ENCODE peak calls at places on chromosomes 6 and 20, in ten cellular contexts. One of them, this sample, is unnamed.

GRCh38 chr6:105359419-105360366 is 43.2 kb downstream of the PREP start:
- DNase-seq in thoracic aorta: no peak
- DNase-seq in CD8-positive, alpha-beta T cell: no peak
- DNase-seq in fibroblast of lung: peak; percentile 96
- DNase-seq in endothelial cell of umbilical vein: peak; percentile 61
- DNase-seq in right lobe of liver: no peak
- DNase-seq in HCT116: no peak
- DNase-seq in IMR-90: peak; percentile 96
- DNase-seq in upper lobe of right lung: no peak
- DNase-seq in lung: no peak
- DNase-seq in this sample: peak; percentile 85

GRCh38 chr6:22642254-22642653 is 72.9 kb downstream of the HDGFL1 start:
- DNase-seq in thoracic aorta: no peak
- DNase-seq in CD8-positive, alpha-beta T cell: no peak
- DNase-seq in fibroblast of lung: peak; percentile 59
- DNase-seq in endothelial cell of umbilical vein: peak; percentile 38
- DNase-seq in right lobe of liver: no peak
- DNase-seq in HCT116: no peak
- DNase-seq in IMR-90: peak; percentile 76
- DNase-seq in upper lobe of right lung: no peak
- DNase-seq in lung: no peak
- DNase-seq in this sample: peak; percentile 70

GRCh38 chr6:38871745-38872568 is 156.8 kb downstream of the DNAH8 start:
- DNase-seq in thoracic aorta: no peak
- DNase-seq in CD8-positive, alpha-beta T cell: peak; percentile 41
- DNase-seq in fibroblast of lung: peak; percentile 24
- DNase-seq in endothelial cell of umbilical vein: peak; percentile 67
- DNase-seq in right lobe of liver: peak; percentile 56
- DNase-seq in HCT116: peak; percentile 32
- DNase-seq in IMR-90: peak; percentile 36
- DNase-seq in upper lobe of right lung: no peak
- DNase-seq in lung: peak; percentile 56
- DNase-seq in this sample: peak; percentile 59

GRCh38 chr20:45427236-45428149 is 11.6 kb downstream of the PIGT start:
- DNase-seq in thoracic aorta: no peak
- DNase-seq in CD8-positive, alpha-beta T cell: no peak
- DNase-seq in fibroblast of lung: no peak
- DNase-seq in endothelial cell of umbilical vein: no peak
- DNase-seq in right lobe of liver: no peak
- DNase-seq in HCT116: no peak
- DNase-seq in IMR-90: no peak
- DNase-seq in upper lobe of right lung: no peak
- DNase-seq in lung: no peak
- DNase-seq in this sample: no peak

GRCh38 chr20:3995067-3995748 is 20.1 kb downstream of the RNF24 start:
- DNase-seq in thoracic aorta: no peak
- DNase-seq in CD8-positive, alpha-beta T cell: no peak
- DNase-seq in fibroblast of lung: peak; percentile 79
- DNase-seq in endothelial cell of umbilical vein: no peak
- DNase-seq in right lobe of liver: no peak
- DNase-seq in HCT116: no peak
- DNase-seq in IMR-90: peak; percentile 44
- DNase-seq in upper lobe of right lung: no peak
- DNase-seq in lung: no peak
- DNase-seq in this sample: peak; percentile 12

GRCh38 chr6:41098366-41098765 is 25.6 kb downstream of the NFYA start:
- DNase-seq in thoracic aorta: no peak
- DNase-seq in CD8-positive, alpha-beta T cell: no peak
- DNase-seq in fibroblast of lung: peak; percentile 27
- DNase-seq in endothelial cell of umbilical vein: peak; percentile 56
- DNase-seq in right lobe of liver: no peak
- DNase-seq in HCT116: no peak
- DNase-seq in IMR-90: no peak
- DNase-seq in upper lobe of right lung: no peak
- DNase-seq in lung: no peak
- DNase-seq in this sample: peak; percentile 3

GRCh38 chr20:4108495-4109306 is 93.3 kb upstream of the RNF24 start:
- DNase-seq in thoracic aorta: no peak
- DNase-seq in CD8-positive, alpha-beta T cell: peak; percentile 52
- DNase-seq in fibroblast of lung: peak; percentile 75
- DNase-seq in endothelial cell of umbilical vein: peak; percentile 79
- DNase-seq in right lobe of liver: no peak
- DNase-seq in HCT116: peak; percentile 83
- DNase-seq in IMR-90: peak; percentile 88
- DNase-seq in upper lobe of right lung: peak; percentile 64
- DNase-seq in lung: peak; percentile 54
- DNase-seq in this sample: peak; percentile 71

GRCh38 chr20:45014671-45015415 is 48.5 kb downstream of the STK4 start:
- DNase-seq in thoracic aorta: no peak
- DNase-seq in CD8-positive, alpha-beta T cell: no peak
- DNase-seq in fibroblast of lung: peak; percentile 82
- DNase-seq in endothelial cell of umbilical vein: no peak
- DNase-seq in right lobe of liver: no peak
- DNase-seq in HCT116: no peak
- DNase-seq in IMR-90: peak; percentile 12
- DNase-seq in upper lobe of right lung: no peak
- DNase-seq in lung: no peak
- DNase-seq in this sample: peak; percentile 59

GRCh38 chr6:113047932-113048331 is 700.8 kb downstream of the RFPL4B start:
- DNase-seq in thoracic aorta: no peak
- DNase-seq in CD8-positive, alpha-beta T cell: no peak
- DNase-seq in fibroblast of lung: peak; percentile 70
- DNase-seq in endothelial cell of umbilical vein: no peak
- DNase-seq in right lobe of liver: no peak
- DNase-seq in HCT116: no peak
- DNase-seq in IMR-90: no peak
- DNase-seq in upper lobe of right lung: no peak
- DNase-seq in lung: no peak
- DNase-seq in this sample: no peak

GRCh38 chr20:39092733-39093410 is 130.7 kb downstream of the DHX35 start:
- DNase-seq in thoracic aorta: no peak
- DNase-seq in CD8-positive, alpha-beta T cell: no peak
- DNase-seq in fibroblast of lung: no peak
- DNase-seq in endothelial cell of umbilical vein: no peak
- DNase-seq in right lobe of liver: no peak
- DNase-seq in HCT116: no peak
- DNase-seq in IMR-90: no peak
- DNase-seq in upper lobe of right lung: no peak
- DNase-seq in lung: no peak
- DNase-seq in this sample: no peak

GRCh38 chr6:158869604-158870417 is 50.6 kb upstream of the EZR start:
- DNase-seq in thoracic aorta: peak; percentile 54
- DNase-seq in CD8-positive, alpha-beta T cell: peak; percentile 98
- DNase-seq in fibroblast of lung: peak; percentile 97
- DNase-seq in endothelial cell of umbilical vein: peak; percentile 83
- DNase-seq in right lobe of liver: peak; percentile 89
- DNase-seq in HCT116: peak; percentile 99
- DNase-seq in IMR-90: peak; percentile 95
- DNase-seq in upper lobe of right lung: peak; percentile 97
- DNase-seq in lung: peak; percentile 92
- DNase-seq in this sample: peak; percentile 96

GRCh38 chr6:161091151-161091550 is 99.6 kb downstream of the MAP3K4 start:
- DNase-seq in thoracic aorta: no peak
- DNase-seq in CD8-positive, alpha-beta T cell: no peak
- DNase-seq in fibroblast of lung: peak; percentile 92
- DNase-seq in endothelial cell of umbilical vein: no peak
- DNase-seq in right lobe of liver: no peak
- DNase-seq in HCT116: no peak
- DNase-seq in IMR-90: no peak
- DNase-seq in upper lobe of right lung: no peak
- DNase-seq in lung: no peak
- DNase-seq in this sample: no peak

DNA sequence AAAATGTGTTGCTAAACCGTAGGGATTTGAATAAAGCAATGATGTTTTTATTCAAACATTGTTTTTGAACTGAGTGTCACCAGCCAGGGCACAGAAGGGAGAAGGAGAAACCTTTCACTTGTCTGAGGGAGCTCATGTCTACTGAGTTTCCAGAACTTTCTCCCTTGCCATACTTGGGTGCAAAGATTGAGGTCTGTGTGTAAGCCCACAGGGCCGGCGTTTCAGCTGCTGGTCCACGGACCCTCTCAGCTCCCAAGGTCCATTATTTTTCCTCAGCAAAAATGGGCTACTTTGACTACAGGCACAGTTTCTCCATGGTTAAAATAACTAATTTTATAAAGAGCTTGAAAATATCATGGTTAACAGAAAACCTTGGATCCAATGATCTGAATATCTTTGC is 32.6 kb downstream of the PSMG4 start:
- DNase-seq in thoracic aorta: no peak
- DNase-seq in CD8-positive, alpha-beta T cell: no peak
- DNase-seq in fibroblast of lung: no peak
- DNase-seq in endothelial cell of umbilical vein: no peak
- DNase-seq in right lobe of liver: no peak
- DNase-seq in HCT116: no peak
- DNase-seq in IMR-90: no peak
- DNase-seq in upper lobe of right lung: no peak
- DNase-seq in lung: no peak
- DNase-seq in this sample: no peak
- H3K36me3 ChIP-seq in thoracic aorta: no peaks in the 10 kb centered on the region
- H3K36me3 ChIP-seq in CD8-positive, alpha-beta T cell: no peaks in the 10 kb centered on the region
- H3K36me3 ChIP-seq in fibroblast of lung: no peaks in the 10 kb centered on the region
- H3K36me3 ChIP-seq in endothelial cell of umbilical vein: peaks cover 2% of the 10 kb centered on the region
- H3K36me3 ChIP-seq in right lobe of liver: no peaks in the 10 kb centered on the region
- H3K36me3 ChIP-seq in HCT116: no peaks in the 10 kb centered on the region
- H3K36me3 ChIP-seq in IMR-90: no peaks in the 10 kb centered on the region
- H3K36me3 ChIP-seq in upper lobe of right lung: no peaks in the 10 kb centered on the region
- H3K36me3 ChIP-seq in lung: no peaks in the 10 kb centered on the region
- H3K36me3 ChIP-seq in this sample: no peaks in the 10 kb centered on the region

DNA sequence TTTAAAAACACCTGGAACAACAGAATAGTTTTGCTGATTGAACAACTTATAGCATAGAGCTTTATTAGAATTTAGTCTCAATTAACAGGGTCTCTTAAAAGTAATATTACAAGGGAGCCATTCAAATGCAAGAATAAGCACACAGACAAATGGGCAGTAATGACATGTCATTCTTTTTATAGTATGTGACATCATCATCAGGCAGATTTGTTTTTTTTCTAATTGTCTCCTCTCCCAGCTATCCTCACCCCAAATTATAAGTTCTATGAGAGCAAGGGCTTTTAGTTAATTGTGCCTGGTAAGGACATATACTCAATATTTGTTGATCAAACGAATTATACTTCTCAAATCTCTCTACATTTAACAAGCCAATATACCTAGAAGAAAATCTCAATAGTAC is 11.0 kb downstream of the PGM3 start:
- DNase-seq in thoracic aorta: no peak
- DNase-seq in CD8-positive, alpha-beta T cell: no peak
- DNase-seq in fibroblast of lung: no peak
- DNase-seq in endothelial cell of umbilical vein: no peak
- DNase-seq in right lobe of liver: no peak
- DNase-seq in HCT116: no peak
- DNase-seq in IMR-90: no peak
- DNase-seq in upper lobe of right lung: no peak
- DNase-seq in lung: no peak
- DNase-seq in this sample: no peak
- H3K36me3 ChIP-seq in thoracic aorta: no peaks in the 10 kb centered on the region
- H3K36me3 ChIP-seq in CD8-positive, alpha-beta T cell: peaks cover 12% of the 10 kb centered on the region
- H3K36me3 ChIP-seq in fibroblast of lung: peaks cover 16% of the 10 kb centered on the region
- H3K36me3 ChIP-seq in endothelial cell of umbilical vein: peaks cover 5% of the 10 kb centered on the region
- H3K36me3 ChIP-seq in right lobe of liver: peaks cover 55% of the 10 kb centered on the region
- H3K36me3 ChIP-seq in HCT116: peaks cover 44% of the 10 kb centered on the region
- H3K36me3 ChIP-seq in IMR-90: peaks cover 40% of the 10 kb centered on the region
- H3K36me3 ChIP-seq in upper lobe of right lung: peaks cover 82% of the 10 kb centered on the region
- H3K36me3 ChIP-seq in lung: peaks cover 28% of the 10 kb centered on the region
- H3K36me3 ChIP-seq in this sample: peaks cover 74% of the 10 kb centered on the region

GRCh38 chr6:144544266-144544830 is 259.2 kb downstream of the UTRN start:
- DNase-seq in thoracic aorta: no peak
- DNase-seq in CD8-positive, alpha-beta T cell: no peak
- DNase-seq in fibroblast of lung: no peak
- DNase-seq in endothelial cell of umbilical vein: no peak
- DNase-seq in right lobe of liver: no peak
- DNase-seq in HCT116: no peak
- DNase-seq in IMR-90: no peak
- DNase-seq in upper lobe of right lung: no peak
- DNase-seq in lung: no peak
- DNase-seq in this sample: no peak

GRCh38 chr6:144547409-144547808 is 262.3 kb downstream of the UTRN start:
- DNase-seq in thoracic aorta: no peak
- DNase-seq in CD8-positive, alpha-beta T cell: no peak
- DNase-seq in fibroblast of lung: peak; percentile 21
- DNase-seq in endothelial cell of umbilical vein: no peak
- DNase-seq in right lobe of liver: no peak
- DNase-seq in HCT116: no peak
- DNase-seq in IMR-90: peak; percentile 13
- DNase-seq in upper lobe of right lung: no peak
- DNase-seq in lung: no peak
- DNase-seq in this sample: no peak

GRCh38 chr6:144543006-144543871 is 258.1 kb downstream of the UTRN start:
- DNase-seq in thoracic aorta: no peak
- DNase-seq in CD8-positive, alpha-beta T cell: no peak
- DNase-seq in fibroblast of lung: peak; percentile 65
- DNase-seq in endothelial cell of umbilical vein: no peak
- DNase-seq in right lobe of liver: no peak
- DNase-seq in HCT116: peak; percentile 32
- DNase-seq in IMR-90: peak; percentile 60
- DNase-seq in upper lobe of right lung: no peak
- DNase-seq in lung: no peak
- DNase-seq in this sample: peak; percentile 38

GRCh38 chr6:144548525-144548924 is 263.4 kb downstream of the UTRN start:
- DNase-seq in thoracic aorta: no peak
- DNase-seq in CD8-positive, alpha-beta T cell: no peak
- DNase-seq in fibroblast of lung: no peak
- DNase-seq in endothelial cell of umbilical vein: no peak
- DNase-seq in right lobe of liver: no peak
- DNase-seq in HCT116: no peak
- DNase-seq in IMR-90: no peak
- DNase-seq in upper lobe of right lung: no peak
- DNase-seq in lung: no peak
- DNase-seq in this sample: no peak

DNA sequence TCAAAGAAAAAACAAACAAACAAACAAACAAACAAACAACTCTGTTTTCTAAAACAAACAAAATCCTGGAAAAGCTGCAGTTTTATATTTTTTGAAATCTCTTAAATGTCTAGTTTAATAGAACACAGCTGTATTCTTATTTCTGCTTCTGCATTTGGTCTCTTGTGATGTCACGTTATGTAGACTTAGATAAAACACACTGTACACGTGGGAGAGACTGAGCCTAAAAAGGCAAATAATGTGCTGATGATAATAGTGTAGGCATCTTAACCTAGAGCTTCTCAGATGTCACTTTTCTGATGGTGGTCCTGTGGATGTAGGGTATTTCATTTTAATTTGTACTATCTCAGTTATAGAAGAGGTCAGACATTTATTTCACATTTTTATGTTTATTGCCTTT is 261.7 kb downstream of the UTRN start:
- DNase-seq in thoracic aorta: no peak
- DNase-seq in CD8-positive, alpha-beta T cell: no peak
- DNase-seq in fibroblast of lung: no peak
- DNase-seq in endothelial cell of umbilical vein: no peak
- DNase-seq in right lobe of liver: no peak
- DNase-seq in HCT116: no peak
- DNase-seq in IMR-90: no peak
- DNase-seq in upper lobe of right lung: no peak
- DNase-seq in lung: no peak
- DNase-seq in this sample: no peak
- H3K36me3 ChIP-seq in thoracic aorta: peaks cover 25% of the 10 kb centered on the region
- H3K36me3 ChIP-seq in CD8-positive, alpha-beta T cell: peaks cover 43% of the 10 kb centered on the region
- H3K36me3 ChIP-seq in fibroblast of lung: peaks cover 1% of the 10 kb centered on the region
- H3K36me3 ChIP-seq in endothelial cell of umbilical vein: peaks cover 16% of the 10 kb centered on the region
- H3K36me3 ChIP-seq in right lobe of liver: no peaks in the 10 kb centered on the region
- H3K36me3 ChIP-seq in HCT116: no peaks in the 10 kb centered on the region
- H3K36me3 ChIP-seq in IMR-90: peaks cover 10% of the 10 kb centered on the region
- H3K36me3 ChIP-seq in upper lobe of right lung: peaks cover 99% of the 10 kb centered on the region
- H3K36me3 ChIP-seq in lung: peaks cover 34% of the 10 kb centered on the region
- H3K36me3 ChIP-seq in this sample: peaks cover 2% of the 10 kb centered on the region

GRCh38 chr6:33443619-33444504 is 10.5 kb upstream of the ZBTB9 start:
- DNase-seq in thoracic aorta: no peak
- DNase-seq in CD8-positive, alpha-beta T cell: no peak
- DNase-seq in fibroblast of lung: no peak
- DNase-seq in endothelial cell of umbilical vein: no peak
- DNase-seq in right lobe of liver: no peak
- DNase-seq in HCT116: no peak
- DNase-seq in IMR-90: no peak
- DNase-seq in upper lobe of right lung: no peak
- DNase-seq in lung: no peak
- DNase-seq in this sample: no peak
- H3K36me3 ChIP-seq in thoracic aorta: peaks cover 28% of the 10 kb centered on the region
- H3K36me3 ChIP-seq in CD8-positive, alpha-beta T cell: peaks cover 35% of the 10 kb centered on the region
- H3K36me3 ChIP-seq in fibroblast of lung: peaks cover 22% of the 10 kb centered on the region
- H3K36me3 ChIP-seq in endothelial cell of umbilical vein: peaks cover 16% of the 10 kb centered on the region
- H3K36me3 ChIP-seq in right lobe of liver: no peaks in the 10 kb centered on the region
- H3K36me3 ChIP-seq in HCT116: no peaks in the 10 kb centered on the region
- H3K36me3 ChIP-seq in IMR-90: peaks cover 73% of the 10 kb centered on the region
- H3K36me3 ChIP-seq in upper lobe of right lung: peaks cover 28% of the 10 kb centered on the region
- H3K36me3 ChIP-seq in lung: no peaks in the 10 kb centered on the region
- H3K36me3 ChIP-seq in this sample: peaks cover 22% of the 10 kb centered on the region

This sample was measured in brain microvascular endothelial cell.